ENCODE peak calls at places on chromosomes 5 and 9, in nine cellular contexts. J, V, Y, S, L, W, K, M and E are unnamed samples.

GRCh38 chr5:169097897-169098296 is 203.0 kb downstream of the SLIT3 start:
- DNase-seq in J (no peak), V (no peak), Y (no peak), S (no peak), L (no peak), W (no peak), K (no peak), M (no peak), E (no peak)

GRCh38 chr9:21591221-21592062 is 109.3 kb upstream of the IFNE start:
- DNase-seq in J (peak; percentile 76), V (peak; percentile 98), Y (peak; percentile 47), S (no peak), L (no peak), W (peak; percentile 99), K (peak; percentile 92), M (no peak), E (peak; percentile 78)

GRCh38 chr5:134957920-134958608 is 9.6 kb upstream of the CATSPER3 start:
- DNase-seq in J (no peak), V (no peak), Y (no peak), S (no peak), L (no peak), W (no peak), K (no peak), M (no peak), E (no peak)

GRCh38 chr5:76710991-76711390 is 4.9 kb upstream of the F2R start:
- DNase-seq in J (peak; percentile 37), V (peak; percentile 51), Y (no peak), S (no peak), L (no peak), W (peak; percentile 39), K (no peak), M (no peak), E (no peak)

GRCh38 chr9:108125541-108125940 is 636.0 kb upstream of the KLF4 start:
- DNase-seq in J (no peak), V (no peak), Y (no peak), S (peak; percentile 4), L (no peak), W (no peak), K (no peak), M (peak; percentile 17), E (no peak)

GRCh38 chr9:95755421-95755730 is 120.1 kb upstream of the ERCC6L2 start:
- DNase-seq in J (no peak), V (no peak), Y (no peak), S (no peak), L (no peak), W (no peak), K (no peak), M (no peak), E (no peak)

GRCh38 chr5:132425009-132425937 is 55.8 kb downstream of the SLC22A5 start:
- DNase-seq in J (peak; percentile 95), V (peak; percentile 93), Y (no peak), S (no peak), L (no peak), W (peak; percentile 92), K (peak; percentile 53), M (no peak), E (no peak)

GRCh38 chr9:12554636-12555035 is 138.5 kb upstream of the TYRP1 start:
- DNase-seq in J (no peak), V (peak; percentile 16), Y (no peak), S (no peak), L (no peak), W (peak; percentile 6), K (no peak), M (no peak), E (peak; percentile 1)

GRCh38 chr9:96449522-96449843 is 486 bp upstream of the HABP4 start:
- DNase-seq in J (no peak), V (no peak), Y (no peak), S (no peak), L (no peak), W (no peak), K (no peak), M (no peak), E (no peak)

GRCh38 chr5:102341918-102342317 is 45.8 kb upstream of the SLCO4C1 start:
- DNase-seq in J (no peak), V (no peak), Y (no peak), S (no peak), L (no peak), W (peak; percentile 1), K (no peak), M (no peak), E (no peak)

GRCh38 chr5:79971156-79971555 is 19.9 kb downstream of the MTX3 start:
- DNase-seq in J (no peak), V (peak; percentile 58), Y (no peak), S (no peak), L (no peak), W (peak; percentile 85), K (no peak), M (no peak), E (no peak)

GRCh38 chr5:158599132-158599531 is 500.6 kb downstream of the EBF1 start:
- DNase-seq in J (no peak), V (peak; percentile 81), Y (no peak), S (no peak), L (no peak), W (peak; percentile 41), K (no peak), M (no peak), E (no peak)

GRCh38 chr5:126866837-126867236 is 89.9 kb downstream of the LMNB1 start:
- DNase-seq in J (no peak), V (peak; percentile 39), Y (no peak), S (no peak), L (no peak), W (no peak), K (no peak), M (no peak), E (no peak)